ENCODE peak calls at places on chromosomes 6 and 20, in seven cellular contexts. N is activated gamma-delta T cell; O is activated CD4-positive, alpha-beta T cell treated with anti-CD3 and anti-CD28 coated beads, Interleukin-2, amount 50 U/mL, for 48 hours; F is GM06990; X is NCI-H524 treated with DMSO at 0.1 percent for 48 hours; Z is SHP77; Y is CD8-positive, alpha-beta T cell. E is an unnamed sample.

GRCh38 chr20:60294627-60295026 is 336.4 kb downstream of the CDH26 start:
- DNase-seq in Z (no peak), N (no peak), O (no peak), X (no peak), F (no peak), Y (no peak), E (no peak)

GRCh38 chr6:116512155-116512559 is 718 bp downstream of the CALHM5 start:
- DNase-seq in F (no peak), N (no peak), X (no peak), Y (no peak), Z (no peak), O (no peak), E (no peak)

GRCh38 chr6:167930300-167930699 is 67.2 kb upstream of the KIF25 start:
- DNase-seq in Y (no peak), X (no peak), Z (no peak), O (no peak), F (no peak), N (no peak), E (no peak)

GRCh38 chr6:13194852-13195251 is 133.5 kb downstream of the TBC1D7 start:
- DNase-seq in Z (no peak), O (peak), Y (no peak), N (no peak), F (peak), X (no peak), E (peak)

GRCh38 chr6:163926642-163927041 is 512.1 kb downstream of the QKI start:
- DNase-seq in N (no peak), Z (no peak), F (no peak), Y (no peak), X (no peak), O (no peak), E (no peak)

GRCh38 chr6:115898246-115898645 is 162.4 kb downstream of the FRK start:
- DNase-seq in O (no peak), Z (no peak), N (no peak), Y (no peak), F (no peak), X (no peak), E (no peak)

GRCh38 chr6:127192911-127193503 is 73.7 kb upstream of the RNF146 start:
- DNase-seq in X (no peak), O (no peak), N (no peak), Z (no peak), F (no peak), Y (no peak), E (no peak)

GRCh38 chr20:3889489-3890409 is 562 bp downstream of the PANK2 start:
- DNase-seq in Y (peak), Z (no peak), N (peak), O (peak), F (peak), X (no peak), E (peak)

GRCh38 chr20:32823078-32823477 is 3.3 kb downstream of the MAPRE1 start:
- DNase-seq in N (no peak), Z (no peak), Y (no peak), O (peak), X (no peak), F (no peak), E (no peak)

GRCh38 chr6:112183271-112183671 is 71.1 kb downstream of the LAMA4 start:
- DNase-seq in X (no peak), Z (no peak), O (no peak), N (no peak), Y (no peak), F (no peak), E (no peak)

GRCh38 chr6:122722746-122723145 is 56.8 kb upstream of the FABP7 start:
- DNase-seq in Y (no peak), X (no peak), O (no peak), F (no peak), Z (no peak), N (no peak), E (no peak)

GRCh38 chr6:56902551-56903464 is 52.1 kb upstream of the BEND6 start:
- DNase-seq in X (peak), N (no peak), Y (no peak), O (no peak), F (no peak), Z (peak), E (peak)

GRCh38 chr6:168083142-168083885 is 4.3 kb upstream of the FRMD1 start:
- DNase-seq in Z (no peak), Y (no peak), N (no peak), X (no peak), F (no peak), O (no peak), E (no peak)

GRCh38 chr6:80607814-80608391 is 501.4 kb downstream of the BCKDHB start:
- DNase-seq in F (no peak), O (no peak), N (no peak), X (no peak), Z (no peak), Y (no peak), E (no peak)

GRCh38 chr20:21353236-21353635 is 44.1 kb downstream of the NKX2-4 start:
- DNase-seq in X (no peak), N (no peak), Z (no peak), Y (no peak), F (no peak), O (no peak), E (no peak)

GRCh38 chr20:33392016-33392415 is 9.3 kb downstream of the CDK5RAP1 start:
- DNase-seq in X (peak), O (no peak), Y (no peak), N (no peak), Z (no peak), F (no peak), E (no peak)

GRCh38 chr20:59028812-59029211 is 3.3 kb downstream of the ATP5F1E start:
- DNase-seq in F (no peak), X (no peak), N (no peak), Z (no peak), O (no peak), Y (no peak), E (no peak)

GRCh38 chr6:154705471-154706113 is 27.6 kb upstream of the SCAF8 start:
- DNase-seq in X (no peak), Z (no peak), N (no peak), Y (no peak), O (no peak), F (no peak), E (no peak)

GRCh38 chr6:69421986-69422385 is 374.8 kb downstream of the LMBRD1 start:
- DNase-seq in O (no peak), F (no peak), Z (no peak), X (no peak), Y (no peak), N (no peak), E (no peak)

GRCh38 chr6:100657678-100658330 is 193.1 kb upstream of the SIM1 start:
- DNase-seq in N (no peak), Y (no peak), F (peak), Z (peak), O (no peak), X (peak), E (no peak)

GRCh38 chr6:74870403-74870802 is 335.4 kb downstream of the COL12A1 start:
- DNase-seq in Y (no peak), O (no peak), F (no peak), X (no peak), Z (no peak), N (no peak), E (no peak)

GRCh38 chr6:17600527-17601388 is 656 bp downstream of the FAM8A1 start:
- DNase-seq in Z (no peak), F (peak), O (peak), Y (peak), X (no peak), N (peak), E (peak)

GRCh38 chr6:3422457-3422816 is 34.4 kb downstream of the SLC22A23 start:
- DNase-seq in Z (no peak), X (no peak), O (no peak), Y (no peak), F (no peak), N (no peak), E (no peak)

GRCh38 chr6:110217255-110217654 is 37.0 kb downstream of the CDC40 start:
- DNase-seq in X (no peak), O (no peak), Y (no peak), Z (no peak), N (no peak), F (no peak), E (no peak)

GRCh38 chr6:66930559-66931290 is 1223.7 kb upstream of the EYS start:
- DNase-seq in Z (no peak), N (no peak), Y (no peak), F (no peak), X (no peak), O (no peak), E (no peak)

GRCh38 chr6:37426058-37426944 is 6.7 kb upstream of the CMTR1 start:
- DNase-seq in Z (no peak), Y (no peak), X (no peak), O (no peak), F (no peak), N (no peak), E (no peak)

GRCh38 chr6:43962458-43962857 is 164.8 kb downstream of the MRPL14 start:
- DNase-seq in Y (no peak), Z (no peak), N (no peak), X (no peak), O (no peak), F (no peak), E (no peak)

GRCh38 chr6:3940703-3941102 is 91.5 kb downstream of the FAM50B start:
- DNase-seq in Y (no peak), O (no peak), Z (no peak), X (no peak), N (no peak), F (no peak), E (no peak)

GRCh38 chr20:49724637-49725606 is 11.2 kb upstream of the B4GALT5 start:
- DNase-seq in Z (no peak), N (no peak), X (no peak), O (peak), F (no peak), Y (no peak), E (peak)

GRCh38 chr6:127420558-127420957 is 38.6 kb downstream of the KIAA0408 start:
- DNase-seq in N (no peak), F (peak), O (peak), X (no peak), Y (peak), Z (peak), E (peak)

GRCh38 chr6:43665376-43665775 is 20.5 kb downstream of the RSPH9 start:
- DNase-seq in X (no peak), Z (no peak), N (no peak), O (no peak), Y (no peak), F (no peak), E (no peak)

GRCh38 chr20:60249436-60249835 is 291.2 kb downstream of the CDH26 start:
- DNase-seq in N (no peak), Y (no peak), O (no peak), X (no peak), F (no peak), Z (no peak), E (no peak)

GRCh38 chr20:58710481-58711265 is 18.1 kb downstream of the NPEPL1 start:
- DNase-seq in Y (peak), N (no peak), O (no peak), X (no peak), F (no peak), Z (no peak), E (no peak)

GRCh38 chr6:40796280-40797223 is 209.4 kb upstream of the LRFN2 start:
- DNase-seq in X (peak), Z (no peak), F (no peak), N (no peak), Y (no peak), O (no peak), E (no peak)

GRCh38 chr6:4608361-4609115 is 167.7 kb upstream of the CDYL start:
- DNase-seq in F (no peak), Z (peak), O (no peak), Y (no peak), X (peak), N (no peak), E (no peak)

GRCh38 chr6:75852721-75853120 is 103.7 kb downstream of the MYO6 start:
- DNase-seq in N (no peak), F (no peak), X (no peak), O (no peak), Y (no peak), Z (no peak), E (no peak)

GRCh38 chr6:96934087-96934486 is 9.6 kb downstream of the KLHL32 start:
- DNase-seq in Z (no peak), O (no peak), Y (no peak), N (no peak), F (no peak), X (no peak), E (no peak)

GRCh38 chr6:108408453-108408852 is 113.6 kb downstream of the AFG1L start:
- DNase-seq in N (no peak), X (no peak), Y (no peak), Z (no peak), F (no peak), O (no peak), E (no peak)

E was measured in K562.